ENCODE peak calls at places on chromosomes 11 and 22, in four cellular contexts. M is trophoblast cell, U is IMR-90, Z is mesendoderm. Y is an unnamed sample. For H3K79me1, the result is how much of the 10 kb centered on the place peaks cover.

GRCh38 chr11:82731691-82732277 is 1.9 kb downstream of the FAM181B start:
- DNase-seq in M (no peak), U (no peak), Z (peak), Y (no peak)

GRCh38 chr22:33921576-33922181 is 1.4 kb upstream of the LARGE1 start:
- DNase-seq in M (peak), U (peak), Z (peak), Y (peak)

GRCh38 chr22:23531283-23531921 is 48.7 kb downstream of the IGLL1 start:
- DNase-seq in M (no peak), U (no peak), Z (no peak), Y (peak)

GRCh38 chr22:26527167-26527566 is 14.9 kb upstream of the TFIP11 start:
- DNase-seq in M (no peak), U (no peak), Z (no peak), Y (no peak)

GRCh38 chr11:35944503-35945136 is 758 bp downstream of the LDLRAD3 start:
- DNase-seq in M (no peak), U (no peak), Z (no peak), Y (no peak)

GRCh38 chr11:126186031-126186698 is 25.3 kb downstream of the RPUSD4 start:
- DNase-seq in M (no peak), U (peak), Z (no peak), Y (no peak)

GRCh38 chr11:66701432-66702240 is 23.9 kb upstream of the RBM4B start:
- DNase-seq in M (no peak), U (no peak), Z (no peak), Y (no peak)

GRCh38 chr11:110125632-110126031 is 32.4 kb downstream of the ZC3H12C start:
- DNase-seq in M (peak), U (peak), Z (peak), Y (no peak)

GRCh38 chr11:8011981-8012444 is 24.9 kb downstream of the EIF3F start:
- DNase-seq in M (no peak), U (peak), Z (no peak), Y (no peak)

GRCh38 chr11:95296165-95296564 is 65.2 kb upstream of the SESN3 start:
- DNase-seq in M (no peak), U (no peak), Z (no peak), Y (no peak)

GRCh38 chr11:63551889-63552266 is 11.3 kb downstream of the PLAAT2 start:
- DNase-seq in M (no peak), U (no peak), Z (no peak), Y (peak)

GRCh38 chr11:2130881-2131352 is 8.3 kb downstream of the IGF2 start:
- DNase-seq in M (no peak), U (no peak), Z (no peak), Y (no peak)

GRCh38 chr22:37130031-37130430 is 19.7 kb downstream of the IL2RB start:
- DNase-seq in M (no peak), U (no peak), Z (no peak), Y (no peak)

GRCh38 chr11:77324508-77324907 is 23.0 kb upstream of the GDPD4 start:
- DNase-seq in M (peak), U (peak), Z (no peak), Y (no peak)

GRCh38 chr22:20439928-20440575 is 2.4 kb upstream of the SCARF2 start:
- DNase-seq in M (no peak), U (no peak), Z (no peak), Y (no peak)

GRCh38 chr22:19522190-19522880 is 1.9 kb downstream of the CLDN5 start:
- DNase-seq in M (no peak), U (no peak), Z (peak), Y (peak)

GRCh38 chr11:34154059-34154875 is 48.8 kb downstream of the NAT10 start:
- DNase-seq in M (no peak), U (no peak), Z (no peak), Y (no peak)

GRCh38 chr11:22471405-22471804 is 133.2 kb downstream of the SLC17A6 start:
- DNase-seq in M (no peak), U (no peak), Z (no peak), Y (no peak)

GRCh38 chr11:20010106-20010860 is 150.0 kb downstream of the DBX1 start:
- DNase-seq in M (no peak), U (no peak), Z (no peak), Y (no peak)

GRCh38 chr22:49237703-49238102 is 590.0 kb downstream of the BRD1 start:
- DNase-seq in M (no peak), U (no peak), Z (no peak), Y (no peak)

GRCh38 chr22:32265882-32266767 is 11.0 kb upstream of the SLC5A4 start:
- DNase-seq in M (peak), U (peak), Z (peak), Y (peak)

GRCh38 chr11:12787847-12788246 is 113.6 kb downstream of the TEAD1 start:
- DNase-seq in M (no peak), U (peak), Z (no peak), Y (no peak)

GRCh38 chr11:78526497-78527146 is 48.0 kb downstream of the NARS2 start:
- DNase-seq in M (no peak), U (no peak), Z (no peak), Y (no peak)

GRCh38 chr11:111986589-111986988 is 38.6 kb upstream of the DLAT start:
- DNase-seq in M (no peak), U (no peak), Z (no peak), Y (no peak)

GRCh38 chr22:31947296-31947695 is 3.0 kb downstream of the YWHAH start:
- DNase-seq in M (peak), U (no peak), Z (peak), Y (no peak)

DNA sequence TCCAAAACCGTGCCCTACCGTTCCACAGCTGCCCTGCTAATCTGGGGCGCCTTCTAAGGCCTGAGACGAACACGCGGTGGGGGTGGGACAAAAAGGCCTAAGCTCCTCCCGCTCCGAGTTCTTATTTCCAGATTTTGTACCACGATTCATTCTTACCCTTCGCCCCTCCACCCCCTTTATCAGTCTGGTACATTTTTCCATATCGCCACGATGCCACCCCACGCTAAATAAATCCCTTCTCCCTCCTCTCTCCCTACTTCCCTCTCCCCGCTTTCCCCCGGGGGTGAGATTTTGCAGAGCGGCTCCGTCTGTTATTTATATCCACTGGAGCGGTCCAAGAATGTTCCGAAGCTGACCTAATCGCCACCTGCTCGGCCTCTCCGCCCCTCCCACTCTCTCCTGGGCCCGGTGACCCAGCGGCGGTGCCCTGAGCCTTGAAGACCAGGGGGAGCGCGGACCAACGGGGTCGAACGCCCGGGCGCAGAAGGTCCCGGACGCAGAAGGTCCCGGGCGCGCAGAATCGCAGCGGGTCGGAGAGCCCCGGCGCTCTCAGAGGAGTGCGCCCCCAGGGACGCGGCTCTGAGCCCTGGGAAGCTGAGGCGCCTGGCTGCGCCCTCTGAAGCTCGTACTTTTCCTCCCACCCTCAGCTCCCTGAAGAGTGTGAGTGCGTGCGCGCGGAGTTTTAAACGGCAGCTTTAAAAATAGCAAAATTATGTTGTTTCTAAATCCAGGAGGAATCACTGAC is 875 bp upstream of the PACSIN3 start:
- DNase-seq in M (peak), U (peak), Z (peak), Y (peak)
- H3K27ac ChIP-seq in M (peak), U (no peak), Z (peak), Y (no peak)

DNA sequence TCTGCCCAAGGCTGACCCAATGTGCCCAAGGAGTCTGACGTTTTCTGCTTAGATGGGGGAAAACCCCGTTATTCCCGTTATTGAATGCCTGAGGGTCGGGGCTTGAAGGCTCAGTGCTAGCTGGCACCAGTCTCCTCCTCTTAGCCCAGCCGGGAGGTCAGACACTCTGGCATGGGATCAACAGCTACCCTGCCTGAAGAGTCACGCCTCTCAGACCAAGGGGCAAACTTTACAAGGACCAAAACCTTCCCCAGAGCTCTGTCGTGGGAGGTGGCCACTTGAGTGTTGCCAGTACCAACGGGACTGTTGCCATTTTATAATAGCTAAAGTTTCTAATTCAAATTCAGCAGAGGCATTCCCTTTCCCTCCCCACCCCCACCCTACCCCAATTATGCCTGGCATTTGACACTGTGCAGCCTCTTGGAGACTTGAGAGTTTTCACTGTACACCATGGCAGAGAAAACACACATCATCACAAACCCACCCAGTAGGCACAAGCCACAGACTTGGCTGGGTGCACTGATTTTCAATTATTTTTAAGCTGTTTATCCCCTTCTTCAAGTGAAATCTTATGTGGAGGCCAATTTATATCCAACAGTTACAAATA is 137.4 kb upstream of the SYT13 start:
- DNase-seq in M (no peak), U (no peak), Z (no peak), Y (no peak)
- H3K18ac ChIP-seq in M (no peak), U (no peak), Z (no peak), Y (no peak)

GRCh38 chr22:41511521-41511968 is 32.7 kb downstream of the POLR3H start:
- DNase-seq in M (no peak), U (no peak), Z (no peak), Y (no peak)
- H3K79me1 ChIP-seq in M (under half), U (under half), Z (under half), Y (under half)

GRCh38 chr22:30205281-30206115 is 41.1 kb downstream of the LIF start:
- DNase-seq in M (peak), U (peak), Z (peak), Y (no peak)

GRCh38 chr22:30201970-30202369 is 44.6 kb downstream of the LIF start:
- DNase-seq in M (no peak), U (peak), Z (no peak), Y (no peak)

GRCh38 chr22:30204742-30205111 is 41.8 kb downstream of the LIF start:
- DNase-seq in M (no peak), U (peak), Z (no peak), Y (no peak)

GRCh38 chr22:30204015-30204741 is 42.4 kb downstream of the LIF start:
- DNase-seq in M (no peak), U (no peak), Z (no peak), Y (no peak)

GRCh38 chr22:30202531-30203006 is 44.0 kb downstream of the LIF start:
- DNase-seq in M (no peak), U (peak), Z (no peak), Y (no peak)
- H3K27ac ChIP-seq in M (no peak), U (peak), Z (no peak), Y (no peak)

DNA sequence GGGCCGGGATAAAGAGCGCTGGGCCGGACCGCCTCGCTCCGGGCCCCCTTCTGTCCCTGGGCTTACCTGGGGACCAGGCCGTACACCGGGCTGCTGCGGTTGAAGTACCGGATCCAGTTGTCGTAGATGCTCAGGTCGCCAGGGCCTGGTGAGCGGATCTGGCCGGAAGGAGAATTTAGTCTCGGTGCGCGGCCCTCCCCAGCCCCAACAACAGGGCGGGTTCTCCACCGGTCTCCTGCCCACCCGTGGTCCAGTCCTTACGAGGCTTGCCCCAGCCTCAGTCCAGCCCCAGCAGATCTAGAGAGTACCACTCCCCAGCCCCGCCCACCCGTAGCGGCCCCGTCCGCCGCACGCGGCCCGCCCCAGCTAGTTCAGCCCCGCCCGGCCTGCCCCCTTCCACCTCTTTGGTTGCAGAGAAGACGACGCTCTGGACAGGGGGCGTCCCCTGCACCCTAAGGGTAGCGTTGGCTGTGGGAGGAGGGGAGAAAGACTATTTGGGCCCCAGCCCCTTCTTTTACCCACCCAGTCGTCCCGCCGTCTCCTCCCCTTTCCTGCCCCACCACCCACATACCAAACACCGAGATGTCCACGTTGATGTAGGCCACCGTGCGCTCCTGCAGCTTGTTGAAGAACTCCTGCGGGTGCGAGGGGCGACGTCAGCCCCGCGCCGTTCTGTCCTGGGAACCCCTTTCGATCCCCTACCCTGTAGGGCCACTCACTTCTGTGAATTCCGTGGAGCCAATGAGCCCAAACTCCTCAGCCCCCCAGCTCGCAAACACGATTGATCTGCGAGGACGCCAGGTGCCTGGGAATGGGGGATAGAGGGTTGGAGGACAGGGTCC is 6.8 kb downstream of the SAC3D1 start:
- DNase-seq in M (no peak), U (no peak), Z (no peak), Y (peak)
- H3K18ac ChIP-seq in M (no peak), U (no peak), Z (no peak), Y (no peak)

GRCh38 chr22:50292643-50293440 is 14.6 kb downstream of the PLXNB2 start:
- DNase-seq in M (peak), U (no peak), Z (no peak), Y (no peak)
- H3K79me1 ChIP-seq in M (under half), U (half or more), Z (under half), Y (under half)

DNA sequence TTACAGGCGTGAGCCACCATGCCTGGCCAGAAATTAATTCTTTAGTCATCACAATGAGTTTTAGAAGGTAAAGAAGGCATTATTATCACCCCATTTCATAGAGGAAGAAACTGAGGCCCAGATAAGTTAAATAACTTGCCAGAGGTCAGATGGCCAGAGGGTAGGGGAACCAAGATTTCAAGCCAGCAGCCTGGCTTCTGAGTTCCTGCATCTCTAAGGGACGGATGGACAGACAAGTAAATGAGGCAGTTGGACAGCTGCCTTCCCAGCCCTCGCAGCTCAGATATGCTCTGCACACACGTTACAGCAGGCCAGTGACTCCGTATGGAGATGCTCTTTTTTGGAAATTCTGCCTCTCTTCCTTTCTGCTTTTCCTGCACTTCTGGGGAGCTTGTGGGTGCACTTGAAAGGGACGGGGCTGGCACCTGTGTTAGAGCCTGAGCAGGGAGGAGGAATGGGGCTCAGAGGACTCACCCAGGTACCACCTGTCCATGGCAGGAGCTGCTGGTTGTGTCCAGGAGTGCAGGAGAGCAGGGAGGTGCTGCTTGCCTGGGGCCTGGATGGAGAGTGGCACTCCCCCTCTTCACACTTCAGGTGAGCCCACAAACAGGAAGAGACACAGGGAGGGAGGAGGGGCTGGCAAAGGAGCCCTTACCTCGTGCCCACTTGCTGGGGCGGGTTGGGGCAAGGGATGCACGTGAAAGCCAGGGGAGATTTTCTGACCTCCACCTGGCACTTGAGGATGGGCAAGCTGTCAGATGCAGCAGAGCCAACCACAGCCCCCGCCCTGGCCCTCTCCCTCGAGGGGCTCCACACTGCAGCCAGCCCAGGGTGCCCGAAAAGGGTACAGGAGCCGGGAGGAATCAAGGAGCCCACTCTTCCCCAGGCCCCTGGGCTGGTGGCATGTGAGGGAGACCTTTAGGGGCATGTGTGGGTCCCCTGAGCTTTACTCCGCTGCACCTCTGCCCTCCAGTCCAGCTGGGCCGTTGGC is 3.3 kb upstream of the FXYD2 start:
- DNase-seq in M (no peak), U (no peak), Z (no peak), Y (peak)
- H3K27ac ChIP-seq in M (no peak), U (no peak), Z (no peak), Y (no peak)

DNA sequence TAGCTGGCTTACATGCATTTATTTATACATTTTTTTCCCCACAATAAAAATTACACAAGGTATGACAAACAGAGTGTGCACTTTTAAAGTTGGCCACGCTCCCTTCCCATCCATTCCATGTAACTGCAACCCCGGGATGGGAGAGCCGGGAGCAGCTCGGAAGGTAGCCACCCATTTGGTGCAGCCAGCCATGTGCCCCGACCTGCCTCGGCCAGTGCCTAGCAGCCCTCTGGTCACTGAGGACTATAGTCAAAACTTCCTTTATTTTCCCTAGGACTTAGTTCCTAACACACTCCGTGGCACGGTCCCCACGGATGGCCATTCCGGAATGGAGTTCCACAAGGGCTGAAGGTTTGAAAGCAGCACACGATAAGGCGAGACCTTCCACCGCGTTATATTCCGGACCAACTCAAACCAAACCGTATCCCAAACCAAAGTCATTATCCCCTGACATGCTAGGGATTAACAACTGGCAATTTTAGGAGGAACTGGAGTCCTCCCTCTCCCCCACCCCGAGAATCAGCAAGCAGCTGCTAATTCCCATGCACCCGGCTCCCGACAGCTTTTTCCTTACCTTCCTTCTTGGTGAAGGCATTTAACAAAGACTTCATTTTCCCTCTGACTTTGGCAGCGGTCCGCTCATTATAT is 426.4 kb downstream of the SHANK2 start:
- DNase-seq in M (no peak), U (no peak), Z (no peak), Y (no peak)
- H3K18ac ChIP-seq in M (no peak), U (no peak), Z (no peak), Y (no peak)

DNA sequence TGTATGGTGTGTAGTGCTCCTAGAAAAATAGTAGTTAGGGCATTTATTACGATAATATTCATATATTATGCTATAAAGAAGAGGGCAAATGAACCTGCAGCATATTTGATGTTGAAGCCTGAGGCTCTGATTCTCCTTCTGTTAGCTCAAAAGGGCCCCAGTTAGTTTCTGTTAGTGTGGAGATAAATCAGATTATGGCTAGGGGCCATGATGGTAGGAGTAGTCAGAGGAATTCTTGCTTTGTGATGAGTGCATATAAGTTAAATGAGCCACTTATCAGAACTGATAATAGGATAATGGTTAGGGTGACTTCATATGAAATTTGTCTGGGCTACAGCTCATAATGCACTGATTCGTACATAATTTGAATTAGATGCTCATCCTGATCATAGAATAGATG is 298.4 kb downstream of the DYNC2H1 start:
- DNase-seq in M (peak), U (no peak), Z (no peak), Y (no peak)
- H3K79me1 ChIP-seq in M (under half), U (under half), Z (under half), Y (under half)

Y was measured in H9.